ENCODE peak calls at places on chromosome 12, in six cellular contexts. D is stimulated activated CD4-positive, alpha-beta T cell treated with anti-CD3 and anti-CD28 coated beads, Interleukin-2, amount 100 ng/mL, for 24 hours; J is left ventricle myocardium inferior; L is NCI-H2171 treated with DMSO at 0.1 percent for 48 hours; I is G401; V is AG08396. N is an unnamed sample.

GRCh38 chr12:50961708-50962107 is 9.4 kb downstream of the HIGD1C start:
- DNase-seq in V (peak), D (no peak), J (no peak), L (no peak), I (no peak), N (no peak)

GRCh38 chr12:38053655-38054464 is 262.7 kb upstream of the ALG10B start:
- DNase-seq in V (peak), I (no peak), D (no peak), L (peak), J (no peak), N (no peak)

GRCh38 chr12:72346331-72346944 is 74.3 kb downstream of the TRHDE start:
- DNase-seq in V (peak), I (peak), L (peak), D (peak), J (no peak), N (peak)

GRCh38 chr12:119274636-119275065 is 59.9 kb upstream of the CCDC60 start:
- DNase-seq in V (no peak), I (no peak), J (no peak), D (no peak), L (no peak), N (no peak)

GRCh38 chr12:78870539-78870938 is 6.0 kb downstream of the SYT1 start:
- DNase-seq in J (no peak), I (peak), D (no peak), V (no peak), L (peak), N (peak)

GRCh38 chr12:51678086-51678724 is 87.2 kb downstream of the SCN8A start:
- DNase-seq in I (peak), J (no peak), V (peak), D (peak), L (peak), N (peak)

GRCh38 chr12:128685903-128686475 is 137.8 kb downstream of the SLC15A4 start:
- DNase-seq in L (no peak), D (no peak), J (no peak), V (no peak), I (peak), N (no peak)

GRCh38 chr12:62772556-62772955 is 162.4 kb downstream of the PPM1H start:
- DNase-seq in D (no peak), V (no peak), I (no peak), L (no peak), J (no peak), N (no peak)

GRCh38 chr12:116370886-116371580 is 93.5 kb upstream of the MED13L start:
- DNase-seq in V (no peak), D (no peak), J (no peak), I (no peak), L (no peak), N (no peak)

GRCh38 chr12:110403975-110404675 is 617 bp upstream of the ANAPC7 start:
- DNase-seq in L (peak), V (peak), D (peak), I (peak), J (peak), N (peak)

GRCh38 chr12:28129031-28129430 is 61.2 kb upstream of the CCDC91 start:
- DNase-seq in V (no peak), J (no peak), I (no peak), D (no peak), L (no peak), N (no peak)

GRCh38 chr12:79452906-79453305 is 237.9 kb downstream of the PAWR start:
- DNase-seq in V (no peak), L (no peak), I (no peak), J (no peak), D (no peak), N (no peak)

GRCh38 chr12:123264642-123265041 is 7.0 kb downstream of the CDK2AP1 start:
- DNase-seq in J (no peak), V (no peak), L (no peak), D (no peak), I (no peak), N (peak)

GRCh38 chr12:107884769-107885694 is 110.5 kb downstream of the ASCL4 start:
- DNase-seq in D (peak), L (peak), V (peak), I (peak), J (no peak), N (peak)

GRCh38 chr12:50506753-50507473 is 2.1 kb downstream of the DIP2B start:
- DNase-seq in D (no peak), L (no peak), V (no peak), J (no peak), I (peak), N (no peak)

GRCh38 chr12:92079054-92079385 is 66.6 kb downstream of the BTG1 start:
- DNase-seq in J (no peak), I (no peak), V (no peak), L (no peak), D (no peak), N (no peak)

GRCh38 chr12:120628919-120629318 is 11.5 kb upstream of the CABP1 start:
- DNase-seq in L (peak), D (no peak), V (peak), J (no peak), I (peak), N (peak)

GRCh38 chr12:57896437-57897201 is 44.7 kb upstream of the ATP23 start:
- DNase-seq in V (peak), J (peak), I (peak), L (peak), D (no peak), N (peak)

GRCh38 chr12:105813201-105813600 is 325.6 kb downstream of the NUAK1 start:
- DNase-seq in I (no peak), J (no peak), D (no peak), L (no peak), V (no peak), N (no peak)